ENCODE peak calls at places on chromosome 12, in five cellular contexts. Y is effector memory CD4-positive, alpha-beta T cell; V is brain microvascular endothelial cell; B is upper lobe of right lung; O is heart right ventricle. F is an unnamed sample.

GRCh38 chr12:97167598-97167997 is 260.5 kb downstream of the NEDD1 start:
- DNase-seq in Y (no peak), V (no peak), B (no peak), O (no peak), F (no peak)

GRCh38 chr12:88496429-88497190 is 83.7 kb downstream of the KITLG start:
- DNase-seq in Y (no peak), V (no peak), B (no peak), O (no peak), F (no peak)

GRCh38 chr12:53977596-53978464 is 3.1 kb upstream of the HOTAIR start:
- DNase-seq in Y (no peak), V (no peak), B (no peak), O (no peak), F (no peak)

GRCh38 chr12:31506907-31507306 is 84.0 kb downstream of the DENND5B start:
- DNase-seq in Y (no peak), V (peak), B (no peak), O (no peak), F (no peak)

GRCh38 chr12:95582230-95583058 is 31.2 kb upstream of the USP44 start:
- DNase-seq in Y (no peak), V (peak), B (no peak), O (no peak), F (no peak)

GRCh38 chr12:111444314-111444705 is 38.6 kb downstream of the SH2B3 start:
- DNase-seq in Y (no peak), V (no peak), B (no peak), O (no peak), F (no peak)

GRCh38 chr12:59780605-59781135 is 184.8 kb downstream of the SLC16A7 start:
- DNase-seq in Y (no peak), V (peak), B (no peak), O (no peak), F (no peak)

GRCh38 chr12:66189476-66189823 is 436 bp downstream of the IRAK3 start:
- DNase-seq in Y (no peak), V (no peak), B (no peak), O (no peak), F (no peak)

GRCh38 chr12:25115677-25116076 is 79.3 kb downstream of the DNAI7 start:
- DNase-seq in Y (no peak), V (no peak), B (no peak), O (no peak), F (no peak)

GRCh38 chr12:55698241-55698955 is 9.3 kb downstream of the ITGA7 start:
- DNase-seq in Y (no peak), V (no peak), B (peak), O (no peak), F (no peak)

GRCh38 chr12:114662512-114663177 is 21.3 kb downstream of the TBX3 start:
- DNase-seq in Y (peak), V (peak), B (peak), O (peak), F (peak)

GRCh38 chr12:90854136-90854689 is 100.8 kb downstream of the CCER1 start:
- DNase-seq in Y (no peak), V (peak), B (no peak), O (no peak), F (peak)

GRCh38 chr12:14618990-14619389 is 51.3 kb upstream of the PLBD1 start:
- DNase-seq in Y (no peak), V (peak), B (no peak), O (no peak), F (no peak)

GRCh38 chr12:43306066-43306465 is 245.9 kb downstream of the ADAMTS20 start:
- DNase-seq in Y (no peak), V (peak), B (no peak), O (no peak), F (no peak)

GRCh38 chr12:76765598-76765997 is 1.7 kb downstream of the ZDHHC17 start:
- DNase-seq in Y (no peak), V (no peak), B (no peak), O (no peak), F (no peak)

GRCh38 chr12:57093412-57094193 is 4.7 kb downstream of the NAB2 start:
- DNase-seq in Y (peak), V (peak), B (peak), O (peak), F (peak)

GRCh38 chr12:64088431-64089349 is 133.4 kb downstream of the KICS2 start:
- DNase-seq in Y (no peak), V (peak), B (no peak), O (no peak), F (peak)

GRCh38 chr12:72271741-72272661 is at the start of gene TRHDE:
- DNase-seq in Y (no peak), V (peak), B (peak), O (peak), F (peak)

GRCh38 chr12:12017798-12018197 is 52.9 kb upstream of the BCL2L14 start:
- DNase-seq in Y (no peak), V (no peak), B (no peak), O (no peak), F (peak)

GRCh38 chr12:132593938-132594358 is 16.4 kb downstream of the LRCOL1 start:
- DNase-seq in Y (no peak), V (peak), B (peak), O (peak), F (peak)

GRCh38 chr12:114167431-114167830 is 201.3 kb upstream of the RBM19 start:
- DNase-seq in Y (no peak), V (no peak), B (no peak), O (no peak), F (no peak)

GRCh38 chr12:30959110-30959710 is 32.7 kb downstream of the TSPAN11 start:
- DNase-seq in Y (no peak), V (no peak), B (peak), O (no peak), F (no peak)

GRCh38 chr12:54251667-54252284 is 28.1 kb downstream of the CBX5 start:
- DNase-seq in Y (no peak), V (peak), B (no peak), O (no peak), F (no peak)

GRCh38 chr12:128259556-128260070 is 7.4 kb upstream of the TMEM132C start:
- DNase-seq in Y (no peak), V (peak), B (no peak), O (no peak), F (no peak)

GRCh38 chr12:76719171-76719631 is 44.7 kb upstream of the ZDHHC17 start:
- DNase-seq in Y (no peak), V (no peak), B (no peak), O (no peak), F (no peak)

GRCh38 chr12:105278043-105278697 is 42.2 kb upstream of the APPL2 start:
- DNase-seq in Y (no peak), V (peak), B (no peak), O (no peak), F (no peak)

GRCh38 chr12:9111525-9111924 is 4.2 kb downstream of the A2M start:
- DNase-seq in Y (no peak), V (no peak), B (no peak), O (no peak), F (no peak)

GRCh38 chr12:76310110-76310509 is 38.1 kb downstream of the BBS10 start:
- DNase-seq in Y (no peak), V (peak), B (no peak), O (no peak), F (peak)

GRCh38 chr12:120843472-120843871 is 60.7 kb downstream of the SPPL3 start:
- DNase-seq in Y (no peak), V (no peak), B (no peak), O (no peak), F (no peak)

GRCh38 chr12:13582421-13582820 is 385.9 kb downstream of the EMP1 start:
- DNase-seq in Y (no peak), V (no peak), B (no peak), O (no peak), F (no peak)

GRCh38 chr12:31749024-31749704 is 20.3 kb upstream of the AMN1 start:
- DNase-seq in Y (peak), V (peak), B (no peak), O (no peak), F (peak)

DNA sequence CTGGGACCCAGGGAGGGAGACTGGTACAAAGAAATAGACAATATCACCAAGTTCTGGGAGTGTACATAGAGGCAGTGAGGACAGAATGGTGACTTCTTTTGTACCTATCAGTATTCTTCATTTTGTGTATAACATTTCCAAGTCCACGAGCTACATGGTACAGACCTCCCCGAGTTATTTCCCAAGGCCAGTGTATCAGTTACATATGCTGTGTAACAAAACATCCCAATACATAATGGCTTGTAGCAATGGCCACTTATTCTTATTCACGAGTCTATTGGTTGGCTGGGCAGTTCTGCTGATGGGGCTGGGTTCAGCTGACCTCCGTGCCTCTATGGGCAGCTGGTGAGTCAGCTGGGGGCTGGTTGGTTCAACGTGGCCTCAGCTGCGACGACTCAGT is 98.7 kb upstream of the RFLNA start:
- DNase-seq in Y (no peak), V (no peak), B (no peak), O (no peak), F (no peak)
- H3K4me3 ChIP-seq in Y (no peak), V (no peak), B (no peak), O (no peak), F (no peak)

DNA sequence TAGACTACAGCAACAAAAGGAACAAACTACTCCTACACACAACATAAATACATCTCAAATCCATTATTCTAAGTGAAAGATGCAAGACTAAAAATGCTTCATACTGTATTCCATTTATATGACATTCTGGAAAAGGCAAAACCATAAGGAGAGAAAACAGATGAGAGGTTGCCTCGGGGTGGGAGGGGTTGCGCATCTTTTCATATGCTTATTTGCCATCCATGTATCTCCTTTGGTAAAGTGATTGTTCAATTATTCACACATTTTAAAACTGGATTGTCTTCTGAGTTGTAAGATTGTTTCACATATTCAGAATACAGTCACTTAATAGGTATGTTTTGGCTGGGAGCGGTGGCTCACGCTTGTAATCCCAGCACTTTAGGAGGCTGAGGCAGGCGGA is 5.1 kb upstream of the TMEM263 start:
- DNase-seq in Y (no peak), V (no peak), B (no peak), O (no peak), F (no peak)
- H3K27ac ChIP-seq in Y (no peak), V (no peak), B (no peak), O (no peak), F (no peak)

GRCh38 chr12:130982565-130983225 is 29.0 kb downstream of the ADGRD1 start:
- DNase-seq in Y (no peak), V (no peak), B (no peak), O (no peak), F (no peak)

GRCh38 chr12:130983328-130984017 is 29.8 kb downstream of the ADGRD1 start:
- DNase-seq in Y (no peak), V (no peak), B (no peak), O (no peak), F (peak)

GRCh38 chr12:130981156-130981789 is 27.6 kb downstream of the ADGRD1 start:
- DNase-seq in Y (no peak), V (no peak), B (peak), O (no peak), F (no peak)

GRCh38 chr12:130984183-130985058 is 30.7 kb downstream of the ADGRD1 start:
- DNase-seq in Y (no peak), V (no peak), B (no peak), O (no peak), F (no peak)

DNA sequence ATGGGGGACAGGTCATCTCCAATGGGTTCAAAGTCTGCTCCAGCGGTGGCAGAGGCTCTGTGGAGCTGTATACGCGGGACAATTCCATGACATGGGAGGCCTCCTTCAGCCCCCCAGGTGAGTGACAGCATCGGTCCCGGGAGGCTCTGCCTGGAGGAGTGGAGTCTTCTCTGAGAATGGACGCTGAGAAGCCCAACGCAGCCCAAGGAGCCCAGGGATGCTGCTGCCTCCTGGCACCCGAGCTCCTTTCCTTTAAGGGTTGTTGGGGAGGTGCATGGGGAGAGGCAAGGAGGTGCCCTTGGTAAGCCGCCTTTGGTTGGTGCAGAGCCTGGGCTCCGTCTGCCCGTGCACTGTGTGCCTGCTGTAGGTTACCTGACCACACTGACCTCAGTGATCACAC is 28.2 kb downstream of the ADGRD1 start:
- DNase-seq in Y (no peak), V (no peak), B (no peak), O (no peak), F (no peak)
- H3K4me3 ChIP-seq in Y (no peak), V (no peak), B (no peak), O (no peak), F (no peak)

DNA sequence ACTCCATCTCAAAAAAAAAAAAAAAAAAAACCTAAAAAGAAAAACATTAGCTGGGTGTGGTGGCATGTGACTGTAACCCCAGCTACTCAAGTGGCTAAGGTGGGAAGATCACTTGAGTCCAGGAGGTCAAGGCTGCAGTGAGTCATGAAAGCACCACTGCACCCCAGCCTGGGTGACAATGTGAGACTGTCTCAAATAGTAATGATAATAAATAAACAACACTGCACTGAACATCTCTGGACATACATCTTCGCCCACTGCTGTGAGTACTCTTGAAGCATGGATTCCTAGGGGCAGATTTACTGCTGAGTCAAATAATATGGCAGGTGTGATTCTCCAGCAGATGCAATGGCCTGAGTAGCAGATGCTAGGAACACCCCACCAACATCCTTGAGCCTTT is 23.7 kb downstream of the ABCB9 start:
- DNase-seq in Y (no peak), V (no peak), B (no peak), O (no peak), F (peak)
- H3K27ac ChIP-seq in Y (no peak), V (no peak), B (peak), O (peak), F (no peak)

GRCh38 chr12:51848843-51849735 is 571 bp upstream of the FIGNL2 start:
- DNase-seq in Y (no peak), V (no peak), B (no peak), O (peak), F (no peak)
- H3K4me3 ChIP-seq in Y (no peak), V (no peak), B (peak), O (peak), F (no peak)

GRCh38 chr12:117025481-117026151 is 73.6 kb downstream of the TESC start:
- DNase-seq in Y (peak), V (peak), B (no peak), O (peak), F (peak)
- H3K27ac ChIP-seq in Y (no peak), V (no peak), B (no peak), O (peak), F (no peak)

GRCh38 chr12:1532796-1533195 is 61.6 kb downstream of the FBXL14 start:
- DNase-seq in Y (no peak), V (no peak), B (no peak), O (no peak), F (no peak)

GRCh38 chr12:1531160-1531653 is 63.2 kb downstream of the FBXL14 start:
- DNase-seq in Y (no peak), V (no peak), B (peak), O (no peak), F (no peak)

GRCh38 chr12:1530592-1531159 is 63.7 kb downstream of the FBXL14 start:
- DNase-seq in Y (no peak), V (no peak), B (no peak), O (no peak), F (no peak)

GRCh38 chr12:1532367-1532752 is 62.0 kb downstream of the FBXL14 start:
- DNase-seq in Y (no peak), V (no peak), B (no peak), O (no peak), F (no peak)

GRCh38 chr12:1531654-1532366 is 62.6 kb downstream of the FBXL14 start:
- DNase-seq in Y (no peak), V (no peak), B (peak), O (no peak), F (no peak)
- H3K4me3 ChIP-seq in Y (peak), V (peak), B (peak), O (peak), F (no peak)

DNA sequence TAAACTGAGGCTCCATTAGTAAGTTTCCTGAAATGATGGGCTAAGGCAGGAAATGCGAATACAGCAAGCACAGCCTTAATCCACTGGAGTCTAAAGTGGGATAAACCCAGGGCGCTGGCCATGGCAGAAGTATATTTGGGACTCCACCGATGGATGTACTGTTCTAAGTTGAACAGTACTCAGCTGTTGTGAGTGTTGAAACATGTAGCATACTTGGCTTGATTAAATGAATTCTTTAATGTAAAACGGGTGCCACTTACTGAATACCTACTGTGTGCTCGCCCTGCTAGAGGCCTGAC is 1.0 kb downstream of the SSPN start:
- DNase-seq in Y (no peak), V (no peak), B (no peak), O (no peak), F (no peak)
- H3K27ac ChIP-seq in Y (no peak), V (peak), B (peak), O (peak), F (peak)

GRCh38 chr12:124457287-124458219 is 109.9 kb downstream of the NCOR2 start:
- DNase-seq in Y (peak), V (no peak), B (peak), O (peak), F (no peak)
- H3K4me3 ChIP-seq in Y (peak), V (no peak), B (peak), O (peak), F (no peak)

GRCh38 chr12:109600995-109601394 is 27.4 kb downstream of the MVK start:
- DNase-seq in Y (no peak), V (no peak), B (no peak), O (no peak), F (no peak)

GRCh38 chr12:109599087-109599486 is 25.5 kb downstream of the MVK start:
- DNase-seq in Y (no peak), V (no peak), B (no peak), O (no peak), F (no peak)

GRCh38 chr12:109601557-109601956 is 28.0 kb downstream of the MVK start:
- DNase-seq in Y (no peak), V (no peak), B (no peak), O (no peak), F (no peak)

GRCh38 chr12:109598428-109598854 is 24.8 kb downstream of the MVK start:
- DNase-seq in Y (no peak), V (no peak), B (no peak), O (no peak), F (no peak)

GRCh38 chr12:109600481-109600880 is 26.9 kb downstream of the MVK start:
- DNase-seq in Y (no peak), V (no peak), B (no peak), O (no peak), F (no peak)
- H3K27ac ChIP-seq in Y (no peak), V (no peak), B (no peak), O (no peak), F (no peak)